ENCODE peak calls at places on chromosomes 2 and 18, in seven cellular contexts. C, O, F, A, N, P and W are unnamed samples. For H3K4me1, the result is how much of the 10 kb centered on the place peaks cover.

GRCh38 chr18:48023334-48024008 is 93.0 kb upstream of the SMAD2 start:
- DNase-seq in C (peak), O (peak), F (no peak), A (no peak), N (peak), P (no peak), W (no peak)

GRCh38 chr2:234951386-234952269 is at the start of gene SH3BP4:
- DNase-seq in C (peak), O (peak), F (no peak), A (no peak), N (peak), P (peak), W (no peak)

GRCh38 chr2:20072436-20073158 is 21.2 kb upstream of the LAPTM4A start:
- DNase-seq in C (no peak), O (no peak), F (no peak), A (no peak), N (no peak), P (no peak), W (no peak)

GRCh38 chr2:43097650-43098049 is 128.8 kb downstream of the ZFP36L2 start:
- DNase-seq in C (no peak), O (no peak), F (no peak), A (no peak), N (no peak), P (no peak), W (no peak)

GRCh38 chr2:12288048-12288447 is 428.7 kb upstream of the TRIB2 start:
- DNase-seq in C (no peak), O (no peak), F (no peak), A (no peak), N (no peak), P (no peak), W (no peak)

GRCh38 chr18:54775686-54776085 is 52.6 kb upstream of the RAB27B start:
- DNase-seq in C (no peak), O (peak), F (no peak), A (no peak), N (peak), P (no peak), W (no peak)

GRCh38 chr2:38375711-38376345 is 1.2 kb downstream of the ATL2 start:
- DNase-seq in C (no peak), O (peak), F (no peak), A (no peak), N (no peak), P (peak), W (no peak)

GRCh38 chr2:138447889-138448570 is 53.5 kb upstream of the SPOPL start:
- DNase-seq in C (no peak), O (no peak), F (no peak), A (no peak), N (no peak), P (no peak), W (no peak)

GRCh38 chr2:118269408-118270051 is 181.3 kb downstream of the INSIG2 start:
- DNase-seq in C (no peak), O (no peak), F (no peak), A (no peak), N (no peak), P (no peak), W (no peak)

GRCh38 chr2:198973785-198974184 is 484.0 kb downstream of the SATB2 start:
- DNase-seq in C (no peak), O (no peak), F (no peak), A (no peak), N (no peak), P (no peak), W (no peak)

GRCh38 chr2:59919579-59919978 is 633.9 kb downstream of the BCL11A start:
- DNase-seq in C (no peak), O (no peak), F (no peak), A (no peak), N (no peak), P (no peak), W (no peak)

GRCh38 chr2:221588306-221588985 is 16.3 kb upstream of the EPHA4 start:
- DNase-seq in C (no peak), O (no peak), F (no peak), A (no peak), N (no peak), P (no peak), W (no peak)

GRCh38 chr2:237901932-237902846 is 42.8 kb downstream of the RAMP1 start:
- DNase-seq in C (no peak), O (no peak), F (no peak), A (peak), N (no peak), P (no peak), W (no peak)
- H3K4me3 ChIP-seq in C (no peak), O (no peak), F (no peak), A (no peak), N (no peak), P (no peak), W (no peak)

GRCh38 chr2:109330056-109330455 is 201.1 kb downstream of the SH3RF3 start:
- DNase-seq in C (no peak), O (peak), F (no peak), A (no peak), N (no peak), P (no peak), W (no peak)

GRCh38 chr2:109333414-109334194 is 204.6 kb downstream of the SH3RF3 start:
- DNase-seq in C (no peak), O (no peak), F (no peak), A (no peak), N (peak), P (no peak), W (no peak)

GRCh38 chr2:109332880-109333279 is 203.9 kb downstream of the SH3RF3 start:
- DNase-seq in C (no peak), O (no peak), F (no peak), A (no peak), N (no peak), P (no peak), W (no peak)

GRCh38 chr2:109331864-109332848 is 203.2 kb downstream of the SH3RF3 start:
- DNase-seq in C (peak), O (peak), F (no peak), A (no peak), N (peak), P (peak), W (no peak)

DNA sequence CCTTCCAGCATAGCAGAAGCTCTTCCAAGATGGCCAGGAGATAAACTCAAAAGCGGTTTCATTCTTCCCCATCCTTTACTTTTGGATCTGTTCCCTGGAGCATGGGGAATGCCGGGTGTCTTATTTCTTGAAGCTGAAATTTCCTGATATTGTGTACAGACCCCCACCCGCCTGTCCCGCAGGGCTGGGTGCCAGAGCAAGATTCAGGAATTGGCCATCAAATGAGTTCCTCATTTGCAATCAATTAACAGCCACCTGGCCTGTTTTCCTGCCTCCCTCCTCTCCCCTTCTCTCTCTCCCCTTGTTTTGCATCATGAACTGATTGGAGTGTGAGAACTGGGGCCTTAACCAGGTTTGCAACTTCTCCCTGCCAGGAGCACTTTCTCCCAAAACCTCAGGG is 202.1 kb downstream of the SH3RF3 start:
- DNase-seq in C (no peak), O (no peak), F (no peak), A (no peak), N (no peak), P (no peak), W (no peak)
- H3K4me1 ChIP-seq in C (under half), O (half or more), F (under half), A (under half), N (under half), P (under half), W (under half)

DNA sequence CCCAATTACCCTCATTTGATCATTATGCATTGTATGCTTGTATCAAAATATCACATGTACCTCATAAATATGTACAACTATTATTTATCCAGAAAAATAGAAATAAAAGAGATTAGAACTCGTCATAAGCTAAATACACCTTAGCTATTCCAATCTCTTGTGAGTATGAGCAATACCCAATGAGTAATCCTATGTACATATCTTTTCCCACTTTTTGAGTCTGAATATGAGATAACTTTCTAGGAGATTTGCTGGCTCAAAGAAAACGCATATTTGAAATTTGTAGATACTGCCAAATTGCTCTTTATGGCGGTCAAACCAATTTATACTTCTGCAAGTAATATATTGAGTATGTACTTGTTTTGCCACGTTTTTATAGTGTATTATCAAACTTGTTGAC is 24.1 kb downstream of the PRKD3 start:
- DNase-seq in C (no peak), O (no peak), F (no peak), A (no peak), N (no peak), P (no peak), W (no peak)
- H3K4me3 ChIP-seq in C (no peak), O (no peak), F (no peak), A (no peak), N (no peak), P (no peak), W (no peak)

DNA sequence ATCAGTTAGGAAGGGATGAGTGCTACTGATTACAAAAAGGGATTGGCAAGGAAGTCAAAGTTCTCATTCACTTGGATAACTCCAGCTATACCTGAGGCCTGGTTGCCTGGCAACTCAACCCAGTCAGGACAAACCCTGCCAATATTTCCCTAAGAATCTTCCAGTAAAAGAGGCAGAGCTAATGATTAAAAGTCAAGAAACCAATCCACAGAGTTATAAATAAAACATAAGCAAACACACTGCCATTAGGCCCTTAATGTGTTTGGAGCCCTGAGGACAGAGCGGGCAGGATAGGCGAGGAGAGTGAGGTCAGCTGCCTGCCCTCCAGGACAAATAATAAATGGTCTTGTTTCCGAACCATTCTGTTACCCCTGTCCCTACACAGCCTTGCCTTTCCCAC is 215.6 kb upstream of the NABP1 start:
- DNase-seq in C (peak), O (no peak), F (no peak), A (no peak), N (no peak), P (no peak), W (no peak)
- H3K4me1 ChIP-seq in C (under half), O (under half), F (under half), A (under half), N (under half), P (under half), W (under half)

GRCh38 chr2:192498747-192499146 is 304.0 kb upstream of the TMEFF2 start:
- DNase-seq in C (no peak), O (no peak), F (no peak), A (no peak), N (no peak), P (no peak), W (no peak)
- H3K4me3 ChIP-seq in C (no peak), O (no peak), F (no peak), A (no peak), N (no peak), P (no peak), W (no peak)